ENCODE peak calls at places on chromosome 16, in ten cellular contexts. F is HepG2, S is transverse colon, Q is spleen, O is tibial nerve, K is ovary, Y is testis, D is A549, E is body of pancreas, R is Peyer's patch. U is an unnamed sample. For H3K4me1, the result is how much of the 10 kb centered on the place peaks cover.

GRCh38 chr16:69311533-69312388 is 611 bp downstream of the VPS4A start:
- DNase-seq in Y (peak), E (peak), R (no peak), S (peak), Q (peak), F (peak), K (peak), D (peak), O (no peak), U (peak)

GRCh38 chr16:81770008-81770407 is 9.1 kb upstream of the PLCG2 start:
- DNase-seq in F (no peak), K (no peak), E (no peak), Q (no peak), S (no peak), R (no peak), Y (no peak), O (no peak), D (no peak), U (no peak)

GRCh38 chr16:14071576-14072271 is 605 bp downstream of the MRTFB start:
- DNase-seq in E (no peak), Y (peak), D (no peak), R (no peak), S (no peak), Q (peak), K (peak), O (no peak), F (peak), U (no peak)

GRCh38 chr16:88376835-88377726 is 5.7 kb upstream of the ZNF469 start:
- DNase-seq in O (no peak), K (peak), R (peak), S (no peak), Y (peak), E (no peak), F (no peak), D (peak), Q (peak), U (no peak)

GRCh38 chr16:51420247-51420646 is 269.2 kb upstream of the SALL1 start:
- DNase-seq in S (no peak), F (no peak), Y (no peak), E (no peak), Q (no peak), K (no peak), D (no peak), R (no peak), O (no peak), U (no peak)

GRCh38 chr16:65083181-65083845 is 38.5 kb downstream of the CDH11 start:
- DNase-seq in Y (no peak), D (no peak), O (no peak), S (no peak), E (no peak), R (no peak), K (no peak), F (no peak), Q (no peak), U (no peak)

GRCh38 chr16:57802635-57803412 is 533 bp upstream of the KIFC3 start:
- DNase-seq in R (peak), O (no peak), K (no peak), S (no peak), F (peak), Y (peak), Q (no peak), E (no peak), D (peak), U (no peak)

GRCh38 chr16:86476956-86477530 is 33.3 kb upstream of the FOXF1 start:
- DNase-seq in S (no peak), O (no peak), E (no peak), Q (no peak), K (no peak), R (no peak), F (no peak), Y (no peak), D (no peak), U (no peak)

GRCh38 chr16:78122774-78123315 is 23.4 kb downstream of the WWOX start:
- DNase-seq in O (no peak), D (peak), E (peak), Y (peak), F (peak), K (peak), R (no peak), Q (no peak), S (no peak), U (no peak)

GRCh38 chr16:66366433-66367299 is at the start of gene CDH5:
- DNase-seq in S (peak), Y (peak), D (no peak), Q (peak), O (peak), R (no peak), E (peak), K (peak), F (no peak), U (peak)

GRCh38 chr16:25343976-25344375 is 86.3 kb upstream of the ZKSCAN2 start:
- DNase-seq in Y (no peak), F (no peak), E (no peak), Q (no peak), R (no peak), D (no peak), O (no peak), S (no peak), K (no peak), U (no peak)

GRCh38 chr16:85947511-85948509 is 48.8 kb downstream of the IRF8 start:
- DNase-seq in R (no peak), F (no peak), E (no peak), S (peak), Q (no peak), K (no peak), O (no peak), D (no peak), Y (no peak), U (no peak)

GRCh38 chr16:5604770-5605169 is 507.2 kb upstream of the EEF2KMT start:
- DNase-seq in R (no peak), O (no peak), F (peak), Q (no peak), D (peak), E (no peak), S (no peak), Y (no peak), K (no peak), U (no peak)

GRCh38 chr16:48583075-48584065 is 26.6 kb downstream of the N4BP1 start:
- DNase-seq in F (no peak), E (no peak), O (no peak), K (no peak), S (no peak), R (no peak), D (no peak), Q (no peak), Y (no peak), U (no peak)

GRCh38 chr16:83935005-83935857 is 17.8 kb upstream of the OSGIN1 start:
- DNase-seq in R (no peak), D (no peak), F (no peak), K (no peak), O (no peak), Q (no peak), S (no peak), E (no peak), Y (no peak), U (no peak)

GRCh38 chr16:54657058-54657708 is 273.5 kb upstream of the IRX5 start:
- DNase-seq in R (no peak), O (no peak), F (no peak), S (no peak), K (no peak), Y (peak), Q (no peak), E (peak), D (peak), U (no peak)

GRCh38 chr16:84788968-84789371 is 30.8 kb upstream of the CRISPLD2 start:
- DNase-seq in D (no peak), E (no peak), R (no peak), K (no peak), Y (no peak), O (no peak), F (no peak), S (no peak), Q (peak), U (no peak)

GRCh38 chr16:25143898-25144297 is 32.4 kb downstream of the LCMT1 start:
- DNase-seq in D (peak), S (peak), E (peak), Y (no peak), F (no peak), O (no peak), Q (no peak), R (no peak), K (no peak), U (no peak)

GRCh38 chr16:69514366-69514765 is 51.4 kb upstream of the NFAT5 start:
- DNase-seq in R (no peak), Q (no peak), F (no peak), O (no peak), K (no peak), D (no peak), S (no peak), E (no peak), Y (no peak), U (no peak)

DNA sequence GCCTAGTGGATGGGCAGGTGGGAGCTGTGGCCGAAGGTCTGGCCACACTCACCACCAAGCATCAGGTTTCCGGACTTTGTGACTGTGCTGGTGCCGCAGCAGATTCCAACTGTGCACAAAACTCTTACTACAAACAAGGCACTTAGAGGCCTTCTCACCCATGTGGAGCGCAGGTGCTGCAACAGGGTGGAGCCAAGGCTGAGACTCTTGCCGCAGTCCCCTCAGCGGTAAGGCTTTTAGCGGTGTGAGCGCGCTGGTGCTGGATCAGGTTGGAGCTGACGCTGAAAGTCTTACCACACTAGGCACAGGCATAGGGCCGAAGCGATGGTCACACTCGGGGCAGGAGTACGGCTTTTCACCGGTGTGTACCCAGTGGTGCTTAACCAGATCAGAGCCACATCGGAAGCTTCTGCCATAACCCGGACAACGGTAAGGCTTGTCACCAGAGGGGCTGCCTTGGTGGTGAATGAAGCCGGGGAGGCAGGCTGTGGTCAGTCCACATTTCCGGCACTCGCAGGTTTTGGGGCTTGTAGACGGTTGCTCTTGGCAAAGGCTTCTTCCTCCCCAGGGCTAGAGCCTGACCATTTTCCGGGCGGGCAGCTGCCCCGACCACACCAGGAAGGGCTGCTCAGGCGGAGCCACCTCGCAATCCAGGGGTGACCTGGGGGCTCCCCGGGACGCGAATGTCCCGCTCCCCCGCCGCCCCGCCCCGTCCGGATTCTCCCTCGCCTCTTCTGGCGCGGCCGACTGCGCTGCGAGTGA is 1.0 kb upstream of the ARMC5 start:
- DNase-seq in O (no peak), K (no peak), R (peak), F (peak), E (peak), Q (peak), Y (peak), D (peak), S (peak), U (peak)
- TF ChIP-seq CTCF in O (no peak), K (no peak), R (peak), F (peak), E (peak), Q (no peak), Y (no peak), D (no peak), S (no peak), U (peak)

DNA sequence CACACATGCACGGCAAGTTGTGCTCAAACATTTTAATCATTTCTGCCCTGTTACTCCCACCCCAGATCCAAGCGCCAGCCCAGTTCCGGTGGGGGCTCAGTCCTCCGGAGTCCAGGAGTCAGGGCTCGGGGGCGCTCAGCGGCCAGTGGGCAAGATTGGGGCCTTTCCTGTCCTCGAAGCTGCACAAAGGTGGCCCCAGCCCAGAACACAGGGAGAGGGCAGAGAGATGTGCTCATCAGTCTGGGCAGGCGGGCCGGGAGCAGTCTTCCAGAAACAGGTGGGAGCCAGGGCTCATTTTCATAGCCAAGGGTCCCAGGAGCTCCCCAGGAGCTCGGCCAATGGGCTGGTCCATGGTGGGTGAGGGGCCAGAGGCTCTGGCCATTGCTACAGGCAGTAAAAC is 4.1 kb downstream of the PRSS8 start:
- DNase-seq in D (no peak), E (no peak), Y (no peak), O (no peak), K (no peak), S (no peak), F (no peak), R (no peak), Q (no peak), U (no peak)
- TF ChIP-seq POLR2A in D (no peak), E (no peak), Y (no peak), O (no peak), K (no peak), S (no peak), F (no peak), R (no peak), Q (no peak), U (no peak)

GRCh38 chr16:27327586-27327915 is 13.8 kb downstream of the IL4R start:
- DNase-seq in Q (no peak), Y (no peak), O (no peak), E (no peak), S (no peak), D (no peak), K (no peak), R (no peak), F (no peak), U (no peak)
- H3K4me1 ChIP-seq in Q (half or more), Y (under half), O (under half), E (under half), S (half or more), D (under half), K (under half), R (under half), F (under half), U (under half)

DNA sequence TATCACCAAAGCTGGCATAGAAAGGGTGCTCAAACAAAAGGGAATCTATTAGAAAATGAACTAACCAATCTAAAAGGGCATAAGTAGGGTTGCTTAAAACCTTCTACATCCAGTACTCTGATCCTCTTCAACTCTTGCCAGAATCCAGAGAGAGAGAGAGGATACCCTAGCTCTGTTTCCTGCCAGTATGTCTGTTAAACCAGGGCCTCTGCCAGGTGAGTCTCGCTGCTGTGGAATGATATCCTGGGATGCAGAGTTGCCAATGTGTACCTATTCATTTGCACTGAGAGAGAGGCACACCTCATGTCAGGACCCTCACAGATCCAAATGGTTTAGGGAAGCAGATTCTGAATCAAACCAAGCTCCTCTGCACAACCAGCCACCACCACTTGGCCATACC is 79.8 kb upstream of the DYNLRB2 start:
- DNase-seq in R (no peak), Q (no peak), K (no peak), O (no peak), E (no peak), F (no peak), D (no peak), S (no peak), Y (no peak), U (no peak)
- TF ChIP-seq CTCF in R (no peak), Q (no peak), K (no peak), O (no peak), E (no peak), F (no peak), D (no peak), S (no peak), Y (no peak), U (no peak)

GRCh38 chr16:67966549-67967182 is 1.8 kb downstream of the SLC12A4 start:
- DNase-seq in E (no peak), S (no peak), Y (peak), Q (peak), R (no peak), K (no peak), F (peak), D (peak), O (no peak), U (peak)

GRCh38 chr16:67968440-67969285 is at the start of gene SLC12A4:
- DNase-seq in K (peak), R (peak), Q (peak), D (peak), O (peak), Y (peak), E (peak), F (peak), S (peak), U (peak)

GRCh38 chr16:67967956-67968439 is 439 bp downstream of the SLC12A4 start:
- DNase-seq in Q (no peak), F (no peak), D (no peak), R (no peak), Y (no peak), E (peak), S (peak), K (peak), O (no peak), U (peak)

GRCh38 chr16:67965668-67966548 is 2.5 kb downstream of the SLC12A4 start:
- DNase-seq in E (no peak), Q (no peak), R (no peak), Y (no peak), O (no peak), K (no peak), S (no peak), F (peak), D (no peak), U (no peak)

GRCh38 chr16:67967183-67967955 is 1.1 kb downstream of the SLC12A4 start:
- DNase-seq in K (no peak), D (no peak), Y (no peak), O (no peak), Q (peak), R (no peak), S (no peak), E (no peak), F (no peak), U (no peak)
- TF ChIP-seq POLR2A in K (no peak), D (no peak), Y (no peak), O (no peak), Q (no peak), R (no peak), S (no peak), E (no peak), F (no peak), U (no peak)

DNA sequence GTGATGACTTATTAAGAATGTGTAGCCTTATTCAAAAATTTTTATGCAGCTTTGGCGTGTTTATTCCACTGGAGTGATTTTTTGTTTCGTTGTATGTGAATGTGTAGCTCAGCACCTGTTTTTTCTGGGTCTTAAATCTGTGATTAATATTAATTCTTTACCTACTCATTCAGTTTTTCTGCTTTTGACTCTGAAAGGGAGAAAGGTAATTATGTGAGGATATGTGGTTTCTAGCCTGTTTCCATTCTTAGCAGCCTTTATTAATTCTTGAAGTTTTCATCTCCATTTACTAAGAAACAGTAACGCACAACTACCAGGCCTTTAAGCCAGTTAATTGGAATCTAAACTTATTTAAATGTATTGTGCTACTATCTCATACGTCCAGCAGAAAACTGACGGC is 7.0 kb downstream of the HEATR3 start:
- DNase-seq in F (no peak), S (no peak), E (no peak), O (no peak), Y (no peak), Q (no peak), D (no peak), K (no peak), R (no peak), U (no peak)
- H3K4me1 ChIP-seq in F (under half), S (under half), E (under half), O (under half), Y (under half), Q (under half), D (under half), K (under half), R (under half), U (under half)

DNA sequence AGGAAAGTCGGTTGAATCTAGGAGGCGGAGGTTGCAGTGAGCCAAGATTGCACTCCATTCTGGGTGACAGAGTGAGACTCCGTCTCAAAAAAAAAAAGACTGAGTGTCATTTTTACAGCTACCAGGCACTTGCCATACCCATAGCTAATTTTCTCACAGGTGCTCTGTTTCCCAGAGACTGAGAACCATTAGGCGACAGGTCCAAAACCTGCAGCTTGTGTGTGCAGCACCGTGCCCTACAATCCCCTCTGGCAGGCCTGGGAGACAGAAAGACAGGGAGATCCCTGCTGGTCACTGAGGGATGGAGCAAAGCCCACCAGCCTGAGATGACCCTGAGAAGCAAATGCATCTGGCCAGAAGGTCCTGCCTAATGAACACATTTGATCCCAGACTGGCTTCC is 2.7 kb downstream of the TFAP4 start:
- DNase-seq in D (no peak), F (no peak), E (peak), K (no peak), S (no peak), Y (no peak), O (no peak), R (no peak), Q (no peak), U (no peak)
- TF ChIP-seq CTCF in D (no peak), F (no peak), E (no peak), K (no peak), S (no peak), Y (no peak), O (no peak), R (no peak), Q (no peak), U (no peak)

GRCh38 chr16:783404-784161 is 4.6 kb downstream of the RPUSD1 start:
- DNase-seq in D (no peak), F (no peak), E (no peak), Y (no peak), R (no peak), Q (no peak), S (no peak), K (peak), O (no peak), U (peak)
- TF ChIP-seq POLR2A in D (no peak), F (no peak), E (no peak), Y (no peak), R (no peak), Q (no peak), S (no peak), K (no peak), O (no peak), U (no peak)

GRCh38 chr16:18941471-18941870 is 15.3 kb upstream of the SMG1 start:
- DNase-seq in R (no peak), Q (no peak), Y (no peak), S (no peak), F (no peak), O (no peak), K (no peak), D (no peak), E (no peak), U (no peak)

GRCh38 chr16:18936727-18937340 is 10.6 kb upstream of the SMG1 start:
- DNase-seq in E (no peak), K (no peak), R (no peak), S (no peak), Q (no peak), D (no peak), Y (no peak), O (no peak), F (peak), U (no peak)

GRCh38 chr16:18937390-18937789 is 11.2 kb upstream of the SMG1 start:
- DNase-seq in F (no peak), R (no peak), O (no peak), Y (no peak), K (no peak), E (no peak), S (no peak), Q (no peak), D (no peak), U (no peak)

GRCh38 chr16:18942069-18942468 is 15.9 kb upstream of the SMG1 start:
- DNase-seq in F (no peak), S (no peak), K (no peak), D (no peak), R (no peak), O (no peak), Y (no peak), E (no peak), Q (no peak), U (no peak)

GRCh38 chr16:18938986-18939385 is 12.8 kb upstream of the SMG1 start:
- DNase-seq in O (no peak), K (no peak), D (no peak), E (no peak), S (no peak), Q (no peak), F (no peak), Y (no peak), R (no peak), U (no peak)
- H3K4me1 ChIP-seq in O (under half), K (under half), D (under half), E (under half), S (under half), Q (under half), F (under half), Y (under half), R (under half), U (under half)

U was measured in heart left ventricle.